ENCODE peak calls at places on chromosomes 7 and 10, in four cellular contexts. V is cardiac muscle cell, I is tibial artery, B is left ventricle myocardium inferior. D is an unnamed sample.
A peak's percentile ranks its signal among the peaks of the same experiment; 100 is the strongest.

GRCh38 chr10:6299234-6299633 is 96.5 kb downstream of the PFKFB3 start:
- DNase-seq in I (no peak), B (no peak), V (no peak), D (no peak)

GRCh38 chr10:101848894-101849351 is 5.3 kb upstream of the KCNIP2 start:
- DNase-seq in I (no peak), V (peak; percentile 70), B (no peak), D (peak; percentile 45)

GRCh38 chr7:96901822-96902412 is 103.4 kb upstream of the DLX6 start:
- DNase-seq in V (no peak), I (no peak), B (no peak), D (no peak)

GRCh38 chr10:114024876-114025609 is 18.6 kb upstream of the ADRB1 start:
- DNase-seq in V (peak; percentile 77), B (no peak), I (no peak), D (no peak)

GRCh38 chr10:17665742-17666141 is 21.8 kb downstream of the STAM start:
- DNase-seq in V (peak; percentile 95), B (no peak), I (peak; percentile 38), D (no peak)

GRCh38 chr10:3010327-3010726 is 57.0 kb upstream of the PFKP start:
- DNase-seq in I (no peak), V (no peak), B (no peak), D (no peak)

GRCh38 chr7:139855498-139856270 is 26.6 kb downstream of the TBXAS1 start:
- DNase-seq in I (peak; percentile 41), B (no peak), V (peak; percentile 60), D (peak; percentile 54)

GRCh38 chr10:73584737-73585136 is 6.4 kb downstream of the USP54 start:
- DNase-seq in V (peak; percentile 38), B (no peak), I (no peak), D (no peak)

GRCh38 chr7:2909471-2910039 is 65.4 kb upstream of the GNA12 start:
- DNase-seq in I (no peak), V (no peak), B (no peak), D (no peak)

GRCh38 chr7:158526531-158526930 is 61.1 kb downstream of the PTPRN2 start:
- DNase-seq in B (no peak), I (no peak), V (no peak), D (no peak)

GRCh38 chr7:74010407-74010806 is 17.6 kb upstream of the ELN start:
- DNase-seq in I (peak; percentile 67), B (no peak), V (no peak), D (no peak)

GRCh38 chr7:108016841-108017775 is 14.1 kb upstream of the LAMB1 start:
- DNase-seq in B (no peak), V (peak; percentile 56), I (no peak), D (no peak)

GRCh38 chr10:114367041-114367675 is 37.1 kb downstream of the AFAP1L2 start:
- DNase-seq in V (peak; percentile 55), B (no peak), I (no peak), D (no peak)

GRCh38 chr10:85655394-85655793 is 711.2 kb downstream of the GRID1 start:
- DNase-seq in B (no peak), I (no peak), V (no peak), D (no peak)

GRCh38 chr10:80739963-80740715 is 202.4 kb downstream of the SH2D4B start:
- DNase-seq in B (no peak), V (no peak), I (no peak), D (no peak)

GRCh38 chr7:44914992-44915607 is 29.8 kb upstream of the PURB start:
- DNase-seq in V (no peak), I (no peak), B (no peak), D (no peak)

GRCh38 chr7:47326220-47326619 is 255.7 kb downstream of the TNS3 start:
- DNase-seq in I (no peak), B (no peak), V (peak; percentile 77), D (no peak)

GRCh38 chr7:38796636-38797501 is 112.1 kb downstream of the VPS41 start:
- DNase-seq in I (peak; percentile 55), B (no peak), V (peak; percentile 65), D (no peak)

GRCh38 chr10:104351067-104351681 is 2.5 kb upstream of the CFAP58 start:
- DNase-seq in I (no peak), B (no peak), V (peak; percentile 52), D (no peak)

GRCh38 chr10:120365872-120366271 is 91.2 kb upstream of the PLPP4 start:
- DNase-seq in I (no peak), V (no peak), B (no peak), D (no peak)

GRCh38 chr7:111090834-111091233 is at the start of gene LRRN3:
- DNase-seq in B (peak; percentile 38), V (peak; percentile 61), I (peak; percentile 22), D (no peak)

GRCh38 chr7:78039791-78040776 is 241.5 kb downstream of the PHTF2 start:
- DNase-seq in I (peak; percentile 26), B (peak; percentile 19), V (peak; percentile 20), D (peak; percentile 87)

GRCh38 chr10:5043716-5044115 is 40.1 kb upstream of the AKR1C2 start:
- DNase-seq in V (peak; percentile 69), I (no peak), B (no peak), D (no peak)

GRCh38 chr7:148156248-148156647 is 434.3 kb upstream of the C7orf33 start:
- DNase-seq in V (no peak), I (no peak), B (no peak), D (no peak)

DNA sequence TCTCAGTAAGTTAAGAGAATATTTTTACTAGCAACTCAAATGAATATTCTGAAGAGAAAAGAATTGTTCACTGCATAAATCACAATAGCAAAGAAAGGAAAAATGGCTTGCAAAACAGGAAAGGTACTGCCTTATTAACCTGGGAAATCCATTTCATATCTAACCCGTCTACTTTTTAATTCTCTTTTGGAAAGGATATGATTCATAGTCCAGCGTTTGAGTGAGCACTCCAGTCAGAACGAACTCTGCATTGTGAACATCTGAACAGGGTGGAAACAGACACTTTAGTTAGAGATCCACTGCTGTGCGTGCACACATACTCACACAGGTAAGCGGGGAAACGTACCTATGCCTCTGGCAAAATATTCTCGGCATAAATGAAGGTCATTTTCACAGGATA is 56.8 kb downstream of the PAXIP1 start:
- DNase-seq in I (no peak), V (no peak), B (no peak), D (no peak)
- H3K36me3 ChIP-seq in I (peaks cover 75% of the 10 kb centered on the region), V (peaks cover 33% of the 10 kb centered on the region), B (peaks cover 80% of the 10 kb centered on the region), D (no peaks in the 10 kb centered on the region)

GRCh38 chr7:150935149-150935548 is 43.0 kb downstream of the KCNH2 start:
- DNase-seq in I (no peak), V (no peak), B (no peak), D (no peak)
- H3K27me3 ChIP-seq in I (peaks cover 34% of the 10 kb centered on the region), V (no peaks in the 10 kb centered on the region), B (peaks cover 43% of the 10 kb centered on the region), D (no peaks in the 10 kb centered on the region)

GRCh38 chr10:69398466-69398865 is 18.3 kb downstream of the TACR2 start:
- DNase-seq in I (no peak), B (no peak), V (no peak), D (no peak)
- H3K36me3 ChIP-seq in I (peaks cover 98% of the 10 kb centered on the region), B (peaks cover 84% of the 10 kb centered on the region), V (peaks cover 49% of the 10 kb centered on the region), D (no peaks in the 10 kb centered on the region)

DNA sequence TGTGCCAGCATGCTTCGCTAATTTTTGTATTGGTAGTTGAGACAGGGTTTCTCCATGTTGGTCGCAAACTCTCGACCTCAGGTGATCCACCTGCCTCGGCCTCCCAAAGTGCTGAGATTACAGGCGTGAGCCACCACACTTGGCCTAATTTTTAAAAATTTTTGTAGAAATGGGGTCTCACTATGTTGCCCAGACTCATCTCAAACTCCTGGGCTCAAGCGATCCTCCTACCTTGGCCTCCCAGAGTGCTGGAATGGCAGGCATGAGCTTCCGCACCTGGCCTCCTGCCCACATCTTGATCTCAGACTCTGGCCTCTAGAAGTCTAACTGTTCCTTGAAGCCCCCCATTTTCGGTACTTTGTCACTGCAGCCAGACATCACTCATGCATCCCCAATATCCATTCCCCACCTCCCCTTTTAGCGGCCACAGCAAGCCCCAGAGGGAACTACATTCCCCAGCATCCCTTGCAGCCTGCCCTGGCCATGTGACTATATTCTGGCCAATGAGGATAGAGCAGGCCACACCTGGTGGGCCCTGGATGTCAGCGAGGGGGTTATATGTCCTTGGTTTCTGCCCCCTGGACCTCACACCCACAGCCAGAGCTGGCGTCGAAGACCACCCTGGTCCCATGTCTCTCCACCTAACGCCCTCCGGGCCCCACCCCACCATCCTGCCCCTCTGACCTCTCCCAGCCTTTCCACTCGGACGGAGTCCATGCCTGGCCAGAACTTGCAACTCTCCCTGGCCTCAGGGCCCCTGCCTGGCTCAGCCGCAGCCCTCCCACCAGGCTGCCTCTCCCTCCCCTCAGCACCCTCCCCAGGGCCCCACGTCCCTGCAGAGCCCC is 33.8 kb downstream of the MICALL2 start:
- DNase-seq in I (no peak), B (no peak), V (peak; percentile 20), D (no peak)
- H3K27me3 ChIP-seq in I (peaks cover 75% of the 10 kb centered on the region), B (peaks cover 94% of the 10 kb centered on the region), V (no peaks in the 10 kb centered on the region), D (peaks cover 78% of the 10 kb centered on the region)

GRCh38 chr10:11120711-11121110 is 103.0 kb downstream of the CELF2 start:
- DNase-seq in I (no peak), V (no peak), B (no peak), D (no peak)
- H3K36me3 ChIP-seq in I (no peaks in the 10 kb centered on the region), V (no peaks in the 10 kb centered on the region), B (no peaks in the 10 kb centered on the region), D (no peaks in the 10 kb centered on the region)

D was measured in left lung.